ENCODE peak calls at places on chromosomes 16 and 17, in eight cellular contexts. One of them, this sample, is unnamed.

GRCh38 chr17:69654981-69655581 is 240.6 kb downstream of the MAP2K6 start:
- DNase-seq in mesothelial cell of epicardium: no peak
- DNase-seq in NCI-H2171: no peak
- DNase-seq in T47D: no peak
- DNase-seq in ovary: no peak
- DNase-seq in progenitor cell of endocrine pancreas: no peak
- DNase-seq in HS-5: peak; percentile 80
- DNase-seq in ACHN: peak; percentile 45
- DNase-seq in this sample: no peak

GRCh38 chr17:65455972-65456343 is 105.5 kb downstream of the AXIN2 start:
- DNase-seq in mesothelial cell of epicardium: no peak
- DNase-seq in HS-5: no peak
- DNase-seq in NCI-H2171: no peak
- DNase-seq in T47D: peak; percentile 46
- DNase-seq in ovary: no peak
- DNase-seq in progenitor cell of endocrine pancreas: no peak
- DNase-seq in ACHN: no peak
- DNase-seq in this sample: peak; percentile 30

GRCh38 chr17:19631905-19632304 is 16.6 kb upstream of the ALDH3A2 start:
- DNase-seq in NCI-H2171: no peak
- DNase-seq in HS-5: no peak
- DNase-seq in mesothelial cell of epicardium: no peak
- DNase-seq in ACHN: no peak
- DNase-seq in progenitor cell of endocrine pancreas: no peak
- DNase-seq in T47D: no peak
- DNase-seq in ovary: no peak
- DNase-seq in this sample: no peak

GRCh38 chr16:4262303-4262835 is 10.5 kb downstream of the TFAP4 start:
- DNase-seq in NCI-H2171: no peak
- DNase-seq in mesothelial cell of epicardium: no peak
- DNase-seq in progenitor cell of endocrine pancreas: no peak
- DNase-seq in T47D: no peak
- DNase-seq in ACHN: no peak
- DNase-seq in ovary: peak; percentile 52
- DNase-seq in HS-5: no peak
- DNase-seq in this sample: no peak

GRCh38 chr16:70162041-70162451 is 11.5 kb upstream of the CLEC18C start:
- DNase-seq in ACHN: peak; percentile 44
- DNase-seq in NCI-H2171: no peak
- DNase-seq in T47D: peak; percentile 53
- DNase-seq in mesothelial cell of epicardium: no peak
- DNase-seq in ovary: no peak
- DNase-seq in HS-5: peak; percentile 63
- DNase-seq in progenitor cell of endocrine pancreas: no peak
- DNase-seq in this sample: no peak

GRCh38 chr17:17352836-17353624 is 49.9 kb downstream of the NT5M start:
- DNase-seq in progenitor cell of endocrine pancreas: no peak
- DNase-seq in T47D: no peak
- DNase-seq in NCI-H2171: no peak
- DNase-seq in mesothelial cell of epicardium: no peak
- DNase-seq in HS-5: no peak
- DNase-seq in ovary: no peak
- DNase-seq in ACHN: no peak
- DNase-seq in this sample: no peak

GRCh38 chr17:48429638-48430586 is at the start of gene SKAP1:
- DNase-seq in NCI-H2171: no peak
- DNase-seq in mesothelial cell of epicardium: no peak
- DNase-seq in progenitor cell of endocrine pancreas: no peak
- DNase-seq in HS-5: no peak
- DNase-seq in ACHN: peak; percentile 35
- DNase-seq in T47D: peak; percentile 82
- DNase-seq in ovary: no peak
- DNase-seq in this sample: peak; percentile 68

GRCh38 chr16:3819741-3820724 is 60.5 kb downstream of the CREBBP start:
- DNase-seq in mesothelial cell of epicardium: peak; percentile 42
- DNase-seq in T47D: peak; percentile 26
- DNase-seq in ACHN: peak; percentile 90
- DNase-seq in HS-5: peak; percentile 82
- DNase-seq in NCI-H2171: peak; percentile 78
- DNase-seq in ovary: peak; percentile 47
- DNase-seq in progenitor cell of endocrine pancreas: no peak
- DNase-seq in this sample: no peak

GRCh38 chr17:4420692-4421131 is 13.0 kb upstream of the SPNS3 start:
- DNase-seq in HS-5: peak; percentile 28
- DNase-seq in T47D: peak; percentile 76
- DNase-seq in NCI-H2171: peak; percentile 73
- DNase-seq in mesothelial cell of epicardium: no peak
- DNase-seq in progenitor cell of endocrine pancreas: peak; percentile 24
- DNase-seq in ACHN: peak; percentile 85
- DNase-seq in ovary: no peak
- DNase-seq in this sample: peak; percentile 61

GRCh38 chr16:80114699-80115098 is 426.1 kb upstream of the DYNLRB2 start:
- DNase-seq in mesothelial cell of epicardium: no peak
- DNase-seq in T47D: no peak
- DNase-seq in HS-5: no peak
- DNase-seq in ovary: no peak
- DNase-seq in ACHN: no peak
- DNase-seq in progenitor cell of endocrine pancreas: no peak
- DNase-seq in NCI-H2171: no peak
- DNase-seq in this sample: no peak

GRCh38 chr16:55252577-55252976 is 71.4 kb upstream of the IRX6 start:
- DNase-seq in ACHN: no peak
- DNase-seq in NCI-H2171: no peak
- DNase-seq in progenitor cell of endocrine pancreas: no peak
- DNase-seq in ovary: no peak
- DNase-seq in HS-5: no peak
- DNase-seq in mesothelial cell of epicardium: no peak
- DNase-seq in T47D: no peak
- DNase-seq in this sample: no peak

GRCh38 chr17:42683407-42684031 is 1.2 kb downstream of the CNTNAP1 start:
- DNase-seq in NCI-H2171: no peak
- DNase-seq in progenitor cell of endocrine pancreas: no peak
- DNase-seq in T47D: no peak
- DNase-seq in ACHN: no peak
- DNase-seq in ovary: peak; percentile 51
- DNase-seq in HS-5: no peak
- DNase-seq in mesothelial cell of epicardium: no peak
- DNase-seq in this sample: peak; percentile 66

GRCh38 chr17:75864448-75864871 is 9.3 kb upstream of the WBP2 start:
- DNase-seq in ovary: peak; percentile 60
- DNase-seq in progenitor cell of endocrine pancreas: no peak
- DNase-seq in HS-5: no peak
- DNase-seq in ACHN: no peak
- DNase-seq in NCI-H2171: peak; percentile 48
- DNase-seq in mesothelial cell of epicardium: no peak
- DNase-seq in T47D: no peak
- DNase-seq in this sample: no peak

GRCh38 chr16:69796285-69797118 is 34.4 kb downstream of the WWP2 start:
- DNase-seq in T47D: peak; percentile 78
- DNase-seq in mesothelial cell of epicardium: no peak
- DNase-seq in NCI-H2171: peak; percentile 44
- DNase-seq in progenitor cell of endocrine pancreas: no peak
- DNase-seq in ACHN: peak; percentile 77
- DNase-seq in ovary: no peak
- DNase-seq in HS-5: peak; percentile 30
- DNase-seq in this sample: no peak

GRCh38 chr16:23755484-23755809 is 621 bp downstream of the CHP2 start:
- DNase-seq in ovary: no peak
- DNase-seq in mesothelial cell of epicardium: no peak
- DNase-seq in progenitor cell of endocrine pancreas: no peak
- DNase-seq in ACHN: no peak
- DNase-seq in HS-5: no peak
- DNase-seq in NCI-H2171: no peak
- DNase-seq in T47D: no peak
- DNase-seq in this sample: no peak

GRCh38 chr17:81400154-81400938 is 5.1 kb downstream of the BAHCC1 start:
- DNase-seq in mesothelial cell of epicardium: no peak
- DNase-seq in ovary: no peak
- DNase-seq in progenitor cell of endocrine pancreas: no peak
- DNase-seq in ACHN: no peak
- DNase-seq in HS-5: no peak
- DNase-seq in T47D: no peak
- DNase-seq in NCI-H2171: no peak
- DNase-seq in this sample: peak; percentile 63

GRCh38 chr16:4891097-4891885 is 44.0 kb downstream of the UBN1 start:
- DNase-seq in mesothelial cell of epicardium: no peak
- DNase-seq in NCI-H2171: no peak
- DNase-seq in T47D: no peak
- DNase-seq in HS-5: no peak
- DNase-seq in ACHN: no peak
- DNase-seq in progenitor cell of endocrine pancreas: no peak
- DNase-seq in ovary: no peak
- DNase-seq in this sample: no peak

GRCh38 chr17:51260960-51261958 is 913 bp downstream of the UTP18 start:
- DNase-seq in progenitor cell of endocrine pancreas: peak; percentile 65
- DNase-seq in NCI-H2171: peak; percentile 84
- DNase-seq in ovary: no peak
- DNase-seq in mesothelial cell of epicardium: peak; percentile 79
- DNase-seq in T47D: no peak
- DNase-seq in HS-5: no peak
- DNase-seq in ACHN: peak; percentile 64
- DNase-seq in this sample: peak; percentile 84

GRCh38 chr17:70668276-70668937 is 499.1 kb downstream of the KCNJ2 start:
- DNase-seq in ovary: no peak
- DNase-seq in mesothelial cell of epicardium: no peak
- DNase-seq in T47D: peak; percentile 32
- DNase-seq in NCI-H2171: no peak
- DNase-seq in progenitor cell of endocrine pancreas: no peak
- DNase-seq in HS-5: no peak
- DNase-seq in ACHN: no peak
- DNase-seq in this sample: no peak

GRCh38 chr16:77807071-77807470 is 18.7 kb downstream of the VAT1L start:
- DNase-seq in NCI-H2171: no peak
- DNase-seq in ACHN: no peak
- DNase-seq in T47D: no peak
- DNase-seq in ovary: no peak
- DNase-seq in progenitor cell of endocrine pancreas: no peak
- DNase-seq in mesothelial cell of epicardium: no peak
- DNase-seq in HS-5: no peak
- DNase-seq in this sample: no peak

GRCh38 chr17:29019475-29020181 is 13.8 kb upstream of the SEZ6 start:
- DNase-seq in T47D: no peak
- DNase-seq in NCI-H2171: no peak
- DNase-seq in progenitor cell of endocrine pancreas: no peak
- DNase-seq in HS-5: no peak
- DNase-seq in mesothelial cell of epicardium: no peak
- DNase-seq in ACHN: no peak
- DNase-seq in ovary: no peak
- DNase-seq in this sample: peak; percentile 72

GRCh38 chr17:48484256-48484655 is 46.6 kb downstream of the HOXB1 start:
- DNase-seq in progenitor cell of endocrine pancreas: no peak
- DNase-seq in ACHN: peak; percentile 83
- DNase-seq in NCI-H2171: no peak
- DNase-seq in mesothelial cell of epicardium: no peak
- DNase-seq in ovary: no peak
- DNase-seq in T47D: no peak
- DNase-seq in HS-5: peak; percentile 63
- DNase-seq in this sample: no peak

GRCh38 chr17:61454932-61455753 is 2.9 kb downstream of the TBX4 start:
- DNase-seq in progenitor cell of endocrine pancreas: no peak
- DNase-seq in ACHN: no peak
- DNase-seq in HS-5: no peak
- DNase-seq in ovary: no peak
- DNase-seq in NCI-H2171: no peak
- DNase-seq in T47D: no peak
- DNase-seq in mesothelial cell of epicardium: no peak
- DNase-seq in this sample: peak; percentile 40

GRCh38 chr17:7856081-7856791 is 1.1 kb downstream of the NAA38 start:
- DNase-seq in ACHN: no peak
- DNase-seq in T47D: no peak
- DNase-seq in NCI-H2171: no peak
- DNase-seq in mesothelial cell of epicardium: no peak
- DNase-seq in progenitor cell of endocrine pancreas: no peak
- DNase-seq in ovary: peak; percentile 69
- DNase-seq in HS-5: no peak
- DNase-seq in this sample: no peak

GRCh38 chr16:11135167-11135973 is 120.6 kb downstream of the SOCS1 start:
- DNase-seq in ACHN: no peak
- DNase-seq in mesothelial cell of epicardium: no peak
- DNase-seq in HS-5: no peak
- DNase-seq in progenitor cell of endocrine pancreas: no peak
- DNase-seq in ovary: no peak
- DNase-seq in NCI-H2171: no peak
- DNase-seq in T47D: no peak
- DNase-seq in this sample: no peak

GRCh38 chr16:3580686-3581085 is 3.5 kb upstream of the NLRC3 start:
- DNase-seq in T47D: no peak
- DNase-seq in ovary: no peak
- DNase-seq in mesothelial cell of epicardium: no peak
- DNase-seq in NCI-H2171: peak; percentile 54
- DNase-seq in ACHN: no peak
- DNase-seq in HS-5: no peak
- DNase-seq in progenitor cell of endocrine pancreas: no peak
- DNase-seq in this sample: no peak

GRCh38 chr16:31093132-31093703 is 1.4 kb downstream of the VKORC1 start:
- DNase-seq in ACHN: peak; percentile 46
- DNase-seq in mesothelial cell of epicardium: no peak
- DNase-seq in progenitor cell of endocrine pancreas: no peak
- DNase-seq in T47D: peak; percentile 37
- DNase-seq in ovary: peak; percentile 25
- DNase-seq in NCI-H2171: no peak
- DNase-seq in HS-5: no peak
- DNase-seq in this sample: peak; percentile 46

GRCh38 chr16:58393138-58393504 is 850 bp downstream of the GINS3 start:
- DNase-seq in ACHN: peak; percentile 19
- DNase-seq in T47D: no peak
- DNase-seq in ovary: no peak
- DNase-seq in progenitor cell of endocrine pancreas: no peak
- DNase-seq in HS-5: no peak
- DNase-seq in mesothelial cell of epicardium: no peak
- DNase-seq in NCI-H2171: no peak
- DNase-seq in this sample: no peak

GRCh38 chr16:50833929-50834328 is 92.0 kb downstream of the CYLD start:
- DNase-seq in HS-5: no peak
- DNase-seq in NCI-H2171: no peak
- DNase-seq in T47D: no peak
- DNase-seq in progenitor cell of endocrine pancreas: no peak
- DNase-seq in ovary: no peak
- DNase-seq in mesothelial cell of epicardium: no peak
- DNase-seq in ACHN: no peak
- DNase-seq in this sample: no peak

GRCh38 chr17:77706938-77707337 is 251.6 kb upstream of the TNRC6C start:
- DNase-seq in T47D: no peak
- DNase-seq in NCI-H2171: no peak
- DNase-seq in ACHN: no peak
- DNase-seq in progenitor cell of endocrine pancreas: no peak
- DNase-seq in ovary: no peak
- DNase-seq in HS-5: no peak
- DNase-seq in mesothelial cell of epicardium: no peak
- DNase-seq in this sample: no peak

This sample was measured in WTC11.